ENCODE peak calls at places on chromosomes 16 and 17, in six cellular contexts. O is activated naive CD8-positive, alpha-beta T cell treated with anti-CD3 and anti-CD28 coated beads, Interleukin-2, amount 50 U/mL, for 24 hours; Y is HEK293T; H is globus pallidus; W is stimulated activated CD4-positive, alpha-beta T cell treated with anti-CD3 and anti-CD28 coated beads, TNF-alpha, amount 100 ng/mL, for 1 hour; X is NCI-H2029. J is an unnamed sample.

GRCh38 chr17:35345926-35346771 is 27.3 kb downstream of the SLFN11 start:
- DNase-seq in O (peak), Y (no peak), H (peak), W (no peak), X (no peak), J (peak)

GRCh38 chr17:78925662-78926555 is 722 bp upstream of the TIMP2 start:
- DNase-seq in O (no peak), Y (peak), H (no peak), W (no peak), X (no peak), J (no peak)

GRCh38 chr17:1753767-1754429 is 8.0 kb upstream of the SERPINF1 start:
- DNase-seq in O (no peak), Y (no peak), H (no peak), W (no peak), X (no peak), J (no peak)

GRCh38 chr17:79942591-79943353 is 92.9 kb downstream of the TBC1D16 start:
- DNase-seq in O (peak), Y (no peak), H (no peak), W (no peak), X (no peak), J (no peak)

GRCh38 chr16:22252317-22252716 is 44.9 kb upstream of the POLR3E start:
- DNase-seq in O (no peak), Y (no peak), H (no peak), W (no peak), X (no peak), J (no peak)

GRCh38 chr16:3101018-3101840 is 2.1 kb upstream of the ZSCAN10 start:
- DNase-seq in O (peak), Y (peak), H (no peak), W (no peak), X (no peak), J (peak)

GRCh38 chr17:40958086-40958953 is 8.4 kb downstream of the KRT39 start:
- DNase-seq in O (no peak), Y (no peak), H (no peak), W (no peak), X (peak), J (no peak)

GRCh38 chr17:48491527-48492273 is 39.1 kb downstream of the HOXB1 start:
- DNase-seq in O (no peak), Y (no peak), H (no peak), W (no peak), X (no peak), J (no peak)

GRCh38 chr16:1698680-1699079 is 7.3 kb upstream of the MAPK8IP3 start:
- DNase-seq in O (no peak), Y (no peak), H (no peak), W (no peak), X (no peak), J (no peak)

GRCh38 chr16:71666928-71667707 is 41.1 kb downstream of the MARVELD3 start:
- DNase-seq in O (no peak), Y (no peak), H (no peak), W (no peak), X (no peak), J (no peak)

GRCh38 chr17:57600092-57600491 is 145.0 kb downstream of the CCDC182 start:
- DNase-seq in O (no peak), Y (no peak), H (no peak), W (no peak), X (no peak), J (peak)

GRCh38 chr17:66522591-66523272 is 220.3 kb downstream of the PRKCA start:
- DNase-seq in O (no peak), Y (no peak), H (no peak), W (no peak), X (no peak), J (no peak)

GRCh38 chr17:36849871-36850348 is 87.4 kb upstream of the LHX1 start:
- DNase-seq in O (peak), Y (peak), H (no peak), W (no peak), X (no peak), J (peak)

GRCh38 chr17:76079577-76080206 is 710 bp downstream of the ZACN start:
- DNase-seq in O (no peak), Y (no peak), H (no peak), W (no peak), X (no peak), J (no peak)

GRCh38 chr17:78780852-78781338 is 1.2 kb downstream of the CYTH1 start:
- DNase-seq in O (no peak), Y (no peak), H (no peak), W (no peak), X (no peak), J (no peak)

GRCh38 chr16:8675183-8676159 is 1.1 kb downstream of the ABAT start:
- DNase-seq in O (peak), Y (no peak), H (no peak), W (peak), X (no peak), J (peak)

GRCh38 chr16:2983706-2984136 is 3.5 kb upstream of the PKMYT1 start:
- DNase-seq in O (peak), Y (peak), H (no peak), W (no peak), X (peak), J (peak)

GRCh38 chr16:78786635-78787034 is 687.2 kb downstream of the WWOX start:
- DNase-seq in O (no peak), Y (no peak), H (no peak), W (no peak), X (no peak), J (no peak)

GRCh38 chr16:346587-346986 is 5.9 kb downstream of the AXIN1 start:
- DNase-seq in O (no peak), Y (no peak), H (no peak), W (no peak), X (no peak), J (no peak)

GRCh38 chr17:78623541-78623940 is 46.3 kb upstream of the DNAH17 start:
- DNase-seq in O (no peak), Y (no peak), H (no peak), W (no peak), X (no peak), J (no peak)

GRCh38 chr17:83002118-83002805 is 77.1 kb upstream of the METRNL start:
- DNase-seq in O (no peak), Y (no peak), H (no peak), W (no peak), X (no peak), J (no peak)

GRCh38 chr17:49691086-49691676 is 13.3 kb upstream of the SPOP start:
- DNase-seq in O (no peak), Y (no peak), H (no peak), W (no peak), X (no peak), J (no peak)

GRCh38 chr17:70137451-70138230 is 31.7 kb upstream of the KCNJ2 start:
- DNase-seq in O (peak), Y (peak), H (peak), W (no peak), X (no peak), J (no peak)

GRCh38 chr16:79430129-79430789 is 170.3 kb downstream of the MAF start:
- DNase-seq in O (no peak), Y (no peak), H (no peak), W (no peak), X (no peak), J (no peak)

GRCh38 chr17:39231587-39232551 is 6.1 kb upstream of the STAC2 start:
- DNase-seq in O (peak), Y (peak), H (no peak), W (peak), X (no peak), J (peak)

GRCh38 chr16:23013484-23013883 is 135.8 kb downstream of the USP31 start:
- DNase-seq in O (no peak), Y (no peak), H (no peak), W (no peak), X (no peak), J (no peak)

GRCh38 chr16:12294471-12294870 is 317.9 kb downstream of the SNX29 start:
- DNase-seq in O (no peak), Y (no peak), H (peak), W (no peak), X (no peak), J (no peak)

GRCh38 chr17:41377546-41377945 is 4.6 kb downstream of the KRT34 start:
- DNase-seq in O (no peak), Y (no peak), H (no peak), W (no peak), X (no peak), J (no peak)

GRCh38 chr16:85146922-85147651 is 34.8 kb upstream of the CIBAR2 start:
- DNase-seq in O (no peak), Y (no peak), H (no peak), W (no peak), X (no peak), J (no peak)

GRCh38 chr17:63702616-63703015 is 2.7 kb upstream of the LIMD2 start:
- DNase-seq in O (no peak), Y (no peak), H (no peak), W (no peak), X (no peak), J (no peak)

GRCh38 chr16:14070877-14071575 is at the start of gene MRTFB:
- DNase-seq in O (peak), Y (peak), H (no peak), W (peak), X (peak), J (peak)

GRCh38 chr17:5354886-5355415 is 64.5 kb downstream of the NUP88 start:
- DNase-seq in O (no peak), Y (no peak), H (no peak), W (no peak), X (no peak), J (no peak)

J was measured in DND-41.